ENCODE peak calls at places on chromosomes 11 and 22, in nine cellular contexts. D, L, F, R, Q, U, J, T and K are unnamed samples.

GRCh38 chr11:86673872-86674750 is 1.7 kb upstream of the ME3 start:
- DNase-seq in L (no peak), R (no peak), D (no peak), U (no peak), J (no peak), Q (no peak), T (no peak), F (no peak), K (no peak)

GRCh38 chr22:50720301-50720845 is 17.6 kb upstream of the ACR start:
- DNase-seq in T (no peak), F (no peak), Q (no peak), L (no peak), U (no peak), D (no peak), R (no peak), J (no peak), K (no peak)

GRCh38 chr11:71342116-71342515 is 89.7 kb upstream of the SHANK2 start:
- DNase-seq in F (no peak), Q (no peak), L (no peak), R (no peak), J (no peak), U (no peak), T (peak), D (no peak), K (no peak)

GRCh38 chr11:60756307-60757032 is at the start of gene MS4A15:
- DNase-seq in D (no peak), T (no peak), L (no peak), U (no peak), J (peak), Q (no peak), R (no peak), F (no peak), K (no peak)

GRCh38 chr11:110833033-110833484 is 120.8 kb upstream of the ARHGAP20 start:
- DNase-seq in R (no peak), L (no peak), T (peak), F (no peak), J (peak), Q (no peak), U (no peak), D (no peak), K (peak)

GRCh38 chr11:65311197-65311631 is 3.5 kb upstream of the CDC42EP2 start:
- DNase-seq in U (no peak), R (peak), D (no peak), F (no peak), J (no peak), L (no peak), Q (no peak), T (no peak), K (no peak)

GRCh38 chr22:19149047-19149883 is 827 bp downstream of the GSC2 start:
- DNase-seq in U (no peak), F (no peak), R (no peak), L (no peak), D (no peak), J (no peak), T (no peak), Q (peak), K (no peak)

GRCh38 chr22:27880778-27881394 is 38.2 kb downstream of the PITPNB start:
- DNase-seq in F (no peak), D (peak), J (peak), Q (no peak), R (no peak), L (no peak), T (peak), U (peak), K (peak)

DNA sequence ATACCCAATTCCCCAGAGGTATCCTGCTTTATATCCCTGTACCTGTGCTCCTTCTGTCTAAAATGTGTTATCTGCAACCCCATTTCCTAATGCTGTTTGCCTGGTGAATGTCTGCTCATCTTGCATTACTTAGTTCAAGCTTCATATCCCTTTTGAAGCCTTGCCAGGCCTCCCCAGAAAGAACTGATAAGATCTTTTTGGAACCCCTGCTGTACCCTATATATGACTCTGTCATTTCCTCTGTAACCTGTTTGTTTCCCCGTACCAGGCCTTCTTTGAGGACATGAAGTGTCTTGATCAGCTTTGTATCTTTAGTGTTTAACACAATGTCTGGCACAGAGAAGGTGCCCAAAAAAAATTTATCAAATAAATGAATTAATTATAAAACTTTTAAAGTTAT is 77.6 kb downstream of the LIF start:
- DNase-seq in Q (no peak), U (no peak), L (no peak), F (no peak), R (no peak), J (no peak), D (no peak), T (no peak), K (no peak)
- H3K4me3 ChIP-seq in Q (no peak), U (no peak), L (no peak), F (no peak), R (no peak), J (no peak), D (no peak), T (no peak), K (no peak)

DNA sequence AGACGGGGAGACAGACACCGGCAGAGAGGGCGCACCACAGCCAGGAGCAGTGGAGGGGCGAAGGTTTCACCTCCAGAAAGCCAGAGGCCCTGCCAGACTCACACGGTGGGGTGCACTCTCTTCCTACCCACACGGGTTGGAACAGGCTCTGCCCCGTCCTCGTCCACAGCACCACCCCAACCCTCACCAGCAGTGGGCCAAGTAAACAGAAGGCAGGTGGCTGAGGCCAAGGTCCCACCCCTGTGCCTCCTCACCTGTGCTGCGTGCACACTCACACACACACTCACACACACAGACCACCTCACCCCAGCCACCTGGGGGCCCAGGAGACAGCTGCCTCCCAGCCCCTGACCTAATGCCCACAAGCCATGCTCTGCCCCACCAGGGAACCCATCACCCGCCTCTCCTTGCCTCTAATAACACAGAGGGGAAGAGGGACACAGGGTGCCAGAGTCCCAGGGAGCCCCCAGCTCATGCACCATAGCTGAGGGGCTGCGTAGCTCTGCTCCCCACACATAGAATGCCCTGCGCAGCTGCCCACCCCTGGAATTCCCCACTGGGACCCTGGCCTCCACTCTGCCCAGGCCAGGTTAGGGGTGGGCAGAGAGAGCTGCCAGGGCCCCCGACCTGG is 3.1 kb downstream of the CYB5R3 start:
- DNase-seq in T (no peak), D (no peak), Q (no peak), F (no peak), R (peak), U (no peak), L (no peak), J (no peak), K (no peak)
- H3K27ac ChIP-seq in T (no peak), D (peak), Q (no peak), F (peak), R (peak), U (no peak), L (no peak), J (peak), K (no peak)

GRCh38 chr22:41585898-41586297 is 3.7 kb downstream of the PMM1 start:
- DNase-seq in R (no peak), Q (no peak), L (no peak), J (no peak), U (no peak), F (no peak), T (no peak), D (no peak), K (no peak)

GRCh38 chr22:41584881-41585280 is 4.8 kb downstream of the PMM1 start:
- DNase-seq in D (no peak), F (no peak), R (no peak), J (no peak), T (no peak), Q (no peak), L (no peak), U (no peak), K (no peak)

GRCh38 chr22:41589260-41589600 is 410 bp downstream of the PMM1 start:
- DNase-seq in D (peak), F (no peak), R (peak), U (no peak), T (peak), Q (no peak), J (no peak), L (no peak), K (no peak)

GRCh38 chr22:41589601-41590365 is at the start of gene PMM1:
- DNase-seq in D (peak), Q (peak), F (peak), U (peak), J (peak), T (peak), R (peak), L (peak), K (peak)

GRCh38 chr22:41587347-41587723 is 2.3 kb downstream of the PMM1 start:
- DNase-seq in F (no peak), Q (no peak), U (no peak), L (no peak), T (no peak), J (no peak), D (no peak), R (no peak), K (no peak)
- H3K4me3 ChIP-seq in F (no peak), Q (no peak), U (no peak), L (no peak), T (no peak), J (no peak), D (no peak), R (peak), K (no peak)

DNA sequence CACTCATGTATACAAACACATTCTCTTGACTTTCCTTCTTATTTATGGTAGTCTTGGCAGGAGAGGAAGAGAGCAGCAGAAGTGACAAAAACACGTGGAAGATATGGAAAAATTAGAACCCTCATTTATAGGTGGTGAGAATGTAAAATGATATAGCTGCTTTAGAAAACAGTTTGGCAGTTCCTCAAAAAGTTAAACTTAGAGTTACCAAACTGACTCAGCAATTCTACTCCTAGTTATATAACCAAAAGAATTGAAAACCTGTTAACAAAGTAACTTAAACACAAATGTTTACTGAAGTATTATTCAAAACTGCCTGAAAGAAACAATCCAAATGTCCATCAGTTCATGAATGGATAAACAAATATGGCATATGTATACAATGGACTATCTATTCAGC is 16.8 kb downstream of the NUCB2 start:
- DNase-seq in U (no peak), R (no peak), F (no peak), T (no peak), Q (no peak), J (no peak), D (no peak), L (no peak), K (no peak)
- H3K27ac ChIP-seq in U (no peak), R (no peak), F (no peak), T (no peak), Q (no peak), J (no peak), D (no peak), L (no peak), K (no peak)